ENCODE peak calls at places on chromosomes 16 and 17, in five cellular contexts. A, P, B, S and R are unnamed samples.

GRCh38 chr16:17277981-17278381 is 192.8 kb downstream of the XYLT1 start:
- DNase-seq in A (peak), P (peak), B (no peak), S (peak), R (peak)

GRCh38 chr17:79306688-79307323 is 232.2 kb downstream of the ENGASE start:
- DNase-seq in A (no peak), P (no peak), B (no peak), S (no peak), R (peak)

GRCh38 chr17:13626703-13627102 is 25.0 kb upstream of the HS3ST3A1 start:
- DNase-seq in A (no peak), P (no peak), B (no peak), S (no peak), R (peak)

GRCh38 chr17:16352303-16352837 is 899 bp downstream of the CENPV start:
- DNase-seq in A (peak), P (peak), B (no peak), S (peak), R (peak)

GRCh38 chr17:17569691-17570090 is 21.8 kb downstream of the PEMT start:
- DNase-seq in A (no peak), P (no peak), B (no peak), S (no peak), R (no peak)

GRCh38 chr17:81067331-81067730 is 32.4 kb downstream of the BAIAP2 start:
- DNase-seq in A (no peak), P (no peak), B (no peak), S (no peak), R (no peak)

GRCh38 chr16:16100631-16101030 is 122.7 kb downstream of the ABCC6 start:
- DNase-seq in A (no peak), P (no peak), B (no peak), S (no peak), R (no peak)

GRCh38 chr17:57357830-57358426 is 101.6 kb downstream of the MSI2 start:
- DNase-seq in A (no peak), P (no peak), B (no peak), S (no peak), R (no peak)

GRCh38 chr16:81583893-81584705 is 139.5 kb downstream of the CMIP start:
- DNase-seq in A (no peak), P (no peak), B (no peak), S (peak), R (peak)

GRCh38 chr17:30921544-30922196 is at the start of gene ADAP2:
- DNase-seq in A (no peak), P (peak), B (peak), S (peak), R (no peak)

GRCh38 chr16:57038151-57038550 is 48.8 kb downstream of the NLRC5 start:
- DNase-seq in A (no peak), P (no peak), B (no peak), S (no peak), R (no peak)

GRCh38 chr17:17741346-17742023 is 60.2 kb downstream of the RAI1 start:
- DNase-seq in A (peak), P (peak), B (no peak), S (no peak), R (peak)

GRCh38 chr17:60640503-60640902 is 37.1 kb upstream of the BCAS3 start:
- DNase-seq in A (no peak), P (peak), B (no peak), S (peak), R (peak)

GRCh38 chr17:72100445-72100844 is 20.4 kb upstream of the SOX9 start:
- DNase-seq in A (no peak), P (no peak), B (no peak), S (no peak), R (no peak)

GRCh38 chr16:85286970-85287814 is 174.9 kb upstream of the CIBAR2 start:
- DNase-seq in A (peak), P (no peak), B (peak), S (no peak), R (no peak)

GRCh38 chr17:74842599-74843351 is 16.9 kb downstream of the GRIN2C start:
- DNase-seq in A (peak), P (peak), B (peak), S (peak), R (peak)

GRCh38 chr16:35492225-35492624 is 2032.8 kb downstream of the TP53TG3F start:
- DNase-seq in A (no peak), P (no peak), B (no peak), S (no peak), R (no peak)

GRCh38 chr16:21645261-21645721 is 7.1 kb downstream of the IGSF6 start:
- DNase-seq in A (no peak), P (no peak), B (no peak), S (no peak), R (peak)

GRCh38 chr17:76686538-76687277 is 24.1 kb downstream of the MXRA7 start:
- DNase-seq in A (no peak), P (peak), B (no peak), S (no peak), R (no peak)

GRCh38 chr17:75486151-75486550 is 29.2 kb downstream of the CASKIN2 start:
- DNase-seq in A (no peak), P (no peak), B (peak), S (no peak), R (no peak)

GRCh38 chr16:64586756-64587155 is 535.1 kb downstream of the CDH11 start:
- DNase-seq in A (no peak), P (no peak), B (no peak), S (no peak), R (no peak)

GRCh38 chr17:80104321-80104955 is 3.1 kb downstream of the GAA start:
- DNase-seq in A (no peak), P (no peak), B (no peak), S (no peak), R (peak)

GRCh38 chr16:81480856-81481821 is 36.5 kb downstream of the CMIP start:
- DNase-seq in A (no peak), P (peak), B (peak), S (no peak), R (no peak)

GRCh38 chr16:72542103-72542502 is 370.1 kb upstream of the PMFBP1 start:
- DNase-seq in A (no peak), P (no peak), B (no peak), S (no peak), R (no peak)

GRCh38 chr16:27235055-27235937 is 32.0 kb downstream of the KDM8 start:
- DNase-seq in A (peak), P (peak), B (peak), S (peak), R (peak)

GRCh38 chr17:79978545-79978852 is 57.2 kb downstream of the TBC1D16 start:
- DNase-seq in A (no peak), P (no peak), B (no peak), S (no peak), R (peak)

GRCh38 chr17:31696184-31696602 is 162.9 kb downstream of the COPRS start:
- DNase-seq in A (peak), P (peak), B (peak), S (no peak), R (peak)

GRCh38 chr16:4947722-4948503 is 10.2 kb upstream of the SEC14L5 start:
- DNase-seq in A (no peak), P (peak), B (no peak), S (no peak), R (no peak)

GRCh38 chr17:54194268-54194667 is 371.5 kb downstream of the KIF2B start:
- DNase-seq in A (no peak), P (no peak), B (no peak), S (no peak), R (no peak)

GRCh38 chr16:60120586-60120985 is 1386.5 kb upstream of the GOT2 start:
- DNase-seq in A (no peak), P (no peak), B (no peak), S (no peak), R (no peak)

GRCh38 chr16:89072216-89073130 is 21.2 kb upstream of the ACSF3 start:
- DNase-seq in A (no peak), P (peak), B (no peak), S (no peak), R (peak)

GRCh38 chr16:77905356-77905920 is 116.9 kb upstream of the CLEC3A start:
- DNase-seq in A (no peak), P (peak), B (no peak), S (peak), R (no peak)

GRCh38 chr16:18983565-18984424 is at the start of gene TMC7:
- DNase-seq in A (peak), P (peak), B (peak), S (peak), R (peak)

DNA sequence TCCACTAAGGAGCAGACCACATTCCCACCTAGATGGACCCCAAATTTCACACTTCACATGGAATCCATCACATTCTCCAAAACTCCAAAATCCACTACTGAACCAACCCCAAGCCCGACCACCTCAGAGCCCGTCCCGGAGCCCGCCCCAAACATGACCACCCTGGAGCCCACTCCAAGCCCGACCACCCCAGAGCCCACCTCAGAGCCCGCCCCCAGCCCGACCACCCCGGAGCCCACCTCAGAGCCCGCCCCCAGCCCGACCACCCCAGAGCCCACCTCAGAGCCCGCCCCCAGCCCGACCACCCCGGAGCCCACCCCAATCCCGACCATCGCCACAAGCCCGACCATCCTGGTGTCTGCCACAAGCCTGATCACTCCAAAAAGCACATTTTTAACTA is 1.6 kb downstream of the GP1BA start:
- DNase-seq in A (no peak), P (no peak), B (no peak), S (no peak), R (no peak)
- H3K4me3 ChIP-seq in A (no peak), P (no peak), B (no peak), S (no peak), R (no peak)

DNA sequence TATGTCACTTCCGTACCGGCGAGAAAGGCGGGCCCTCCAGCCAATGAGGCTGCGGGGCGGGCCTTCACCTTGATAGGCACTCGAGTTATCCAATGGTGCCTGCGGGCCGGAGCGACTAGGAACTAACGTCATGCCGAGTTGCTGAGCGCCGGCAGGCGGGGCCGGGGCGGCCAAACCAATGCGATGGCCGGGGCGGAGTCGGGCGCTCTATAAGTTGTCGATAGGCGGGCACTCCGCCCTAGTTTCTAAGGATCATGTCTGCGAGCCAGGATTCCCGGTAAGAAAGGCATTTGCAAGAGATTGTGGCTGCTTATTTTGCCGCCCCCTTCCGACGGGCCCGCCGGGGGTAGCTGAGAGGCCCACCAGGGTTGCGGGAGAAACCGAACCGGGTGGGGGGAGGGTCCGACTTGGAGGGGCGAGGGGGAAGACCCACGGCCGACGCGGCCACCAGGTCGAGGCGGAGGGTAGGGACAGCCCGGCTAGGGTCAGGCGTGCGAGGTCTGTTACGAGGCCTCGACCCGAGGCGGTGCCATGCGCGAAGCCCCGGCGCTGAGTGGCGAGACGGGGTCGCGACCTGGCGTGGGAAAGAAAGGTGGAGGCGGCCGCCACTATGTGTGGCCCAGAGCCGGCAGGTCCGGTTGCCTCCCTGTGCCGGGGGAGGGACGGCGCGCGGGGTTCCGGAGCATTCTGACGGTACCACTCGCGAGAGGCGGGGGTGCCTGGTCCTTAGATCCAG is 6.7 kb upstream of the CD68 start:
- DNase-seq in A (peak), P (peak), B (peak), S (peak), R (peak)
- TF ChIP-seq CTCF in A (peak), P (no peak), B (no peak), S (no peak), R (no peak)

GRCh38 chr16:86932130-86932982 is 354.0 kb downstream of the FOXL1 start:
- DNase-seq in A (no peak), P (no peak), B (no peak), S (no peak), R (no peak)

GRCh38 chr16:86930001-86930400 is 351.7 kb downstream of the FOXL1 start:
- DNase-seq in A (no peak), P (no peak), B (no peak), S (no peak), R (peak)

GRCh38 chr16:86929149-86929871 is 351.0 kb downstream of the FOXL1 start:
- DNase-seq in A (no peak), P (peak), B (peak), S (no peak), R (peak)

GRCh38 chr16:86930663-86931062 is 352.3 kb downstream of the FOXL1 start:
- DNase-seq in A (no peak), P (no peak), B (no peak), S (no peak), R (no peak)

DNA sequence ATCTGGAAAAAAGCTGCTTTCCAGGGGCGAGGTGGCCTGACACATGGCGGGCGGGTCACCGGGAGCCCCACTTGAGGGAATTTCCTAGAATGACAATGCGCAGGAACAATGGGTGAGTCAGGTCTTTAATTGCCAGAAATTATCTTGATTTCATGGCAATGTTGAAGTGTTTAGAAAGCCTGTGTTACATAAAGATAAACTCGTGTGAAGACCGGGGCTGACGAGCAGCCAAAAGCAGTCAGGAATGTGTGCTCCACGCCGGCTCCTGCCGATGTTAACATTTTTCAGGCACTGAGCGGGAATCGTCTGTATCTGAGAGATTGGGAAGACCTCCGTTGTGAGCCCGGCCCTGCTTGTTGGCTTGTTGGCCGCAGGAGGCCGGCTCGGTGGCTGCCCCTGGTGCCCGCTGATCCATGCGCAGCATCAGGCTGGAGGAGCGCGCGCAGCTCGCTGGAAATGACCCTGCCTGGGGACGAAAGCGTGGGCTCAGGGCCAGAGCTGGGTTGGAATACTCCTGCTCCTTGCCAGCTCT is 353.1 kb downstream of the FOXL1 start:
- DNase-seq in A (no peak), P (peak), B (peak), S (no peak), R (peak)
- H3K4me3 ChIP-seq in A (no peak), P (no peak), B (peak), S (no peak), R (peak)

DNA sequence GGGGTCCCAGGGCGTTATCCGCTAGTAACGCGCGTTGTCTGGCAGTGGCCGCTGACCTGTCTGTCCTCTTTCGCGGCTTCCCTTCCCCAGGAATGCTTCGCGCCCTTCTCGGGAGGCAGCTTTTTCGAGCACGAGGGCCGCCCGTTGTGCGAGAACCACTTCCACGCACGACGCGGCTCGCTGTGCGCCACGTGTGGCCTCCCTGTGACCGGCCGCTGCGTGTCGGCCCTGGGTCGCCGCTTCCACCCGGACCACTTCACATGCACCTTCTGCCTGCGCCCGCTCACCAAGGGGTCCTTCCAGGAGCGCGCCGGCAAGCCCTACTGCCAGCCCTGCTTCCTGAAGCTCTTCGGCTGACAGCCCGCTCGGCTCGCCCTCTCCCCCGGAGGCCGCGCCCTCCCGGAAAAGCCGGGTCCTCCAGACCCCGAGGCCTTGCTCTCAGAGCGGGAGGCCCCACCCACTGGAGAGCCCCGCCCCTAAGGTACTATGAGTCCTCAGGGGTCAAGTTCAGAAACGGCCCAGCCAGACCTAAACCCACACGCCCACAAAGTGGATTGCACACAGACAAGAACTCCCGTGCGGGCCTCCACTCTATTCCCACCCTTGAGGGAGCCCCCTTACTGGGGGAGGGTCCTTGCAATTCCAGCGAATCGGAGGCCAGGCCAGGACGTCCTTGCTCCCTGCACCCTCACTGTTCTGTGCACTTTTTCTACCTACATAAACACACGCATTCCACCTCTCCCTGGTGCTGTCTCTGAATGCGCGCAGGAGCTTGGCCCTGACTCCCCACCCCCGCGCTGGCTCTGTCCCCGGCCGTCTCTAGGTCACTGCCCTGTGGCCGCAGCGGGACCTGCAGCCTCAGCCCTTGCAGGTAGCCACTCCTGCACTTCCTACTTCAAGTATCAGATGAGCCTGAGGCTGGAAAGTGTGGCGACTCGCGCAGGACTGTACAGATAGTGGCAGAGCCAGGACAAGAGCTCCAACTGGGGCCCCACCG is 5.4 kb upstream of the SLC5A2 start:
- DNase-seq in A (no peak), P (peak), B (peak), S (peak), R (no peak)
- TF ChIP-seq CTCF in A (no peak), P (peak), B (no peak), S (no peak), R (no peak)

GRCh38 chr17:78133179-78133951 is 2.8 kb downstream of the TMC8 start:
- DNase-seq in A (no peak), P (no peak), B (no peak), S (no peak), R (no peak)
- H3K4me3 ChIP-seq in A (no peak), P (no peak), B (no peak), S (no peak), R (no peak)

GRCh38 chr16:14489460-14489859 is 140.6 kb downstream of the PARN start:
- DNase-seq in A (no peak), P (peak), B (no peak), S (peak), R (peak)
- TF ChIP-seq CTCF in A (no peak), P (no peak), B (no peak), S (no peak), R (peak)